ENCODE peak calls at places on chromosome 4, in five cellular contexts. L is A549, J is right lobe of liver, X is tibial nerve, D is testis. E is an unnamed sample.

GRCh38 chr4:23788460-23788859 is 101.4 kb downstream of the PPARGC1A start:
- DNase-seq in L (no peak), J (peak), X (no peak), D (no peak), E (no peak)

GRCh38 chr4:153185453-153185852 is 18.8 kb upstream of the TRIM2 start:
- DNase-seq in L (no peak), J (no peak), X (no peak), D (no peak), E (no peak)

GRCh38 chr4:54661686-54662085 is 3.9 kb downstream of the KIT start:
- DNase-seq in L (no peak), J (no peak), X (no peak), D (no peak), E (no peak)

GRCh38 chr4:106981431-106981830 is 54.7 kb downstream of the DKK2 start:
- DNase-seq in L (no peak), J (no peak), X (no peak), D (no peak), E (no peak)

GRCh38 chr4:71415491-71415890 is 76.7 kb downstream of the SLC4A4 start:
- DNase-seq in L (no peak), J (no peak), X (no peak), D (no peak), E (no peak)

GRCh38 chr4:176988226-176988625 is 195.5 kb upstream of the VEGFC start:
- DNase-seq in L (peak), J (no peak), X (no peak), D (no peak), E (no peak)

GRCh38 chr4:117692538-117692937 is 341.7 kb upstream of the NDST3 start:
- DNase-seq in L (no peak), J (no peak), X (no peak), D (no peak), E (no peak)

GRCh38 chr4:172758586-172759340 is 409.8 kb upstream of the GALNT7 start:
- DNase-seq in L (peak), J (no peak), X (no peak), D (no peak), E (no peak)

GRCh38 chr4:26860157-26860921 is at the start of gene STIM2:
- DNase-seq in L (peak), J (peak), X (peak), D (peak), E (peak)

GRCh38 chr4:42627887-42628646 is 28.8 kb downstream of the ATP8A1 start:
- DNase-seq in L (peak), J (no peak), X (peak), D (peak), E (peak)

GRCh38 chr4:116515959-116516358 is 569.4 kb downstream of the TRAM1L1 start:
- DNase-seq in L (no peak), J (no peak), X (no peak), D (no peak), E (no peak)

GRCh38 chr4:103076777-103077347 is 301 bp upstream of the SLC9B2 start:
- DNase-seq in L (no peak), J (no peak), X (no peak), D (no peak), E (no peak)

GRCh38 chr4:7074423-7074822 is 6.6 kb upstream of the GRPEL1 start:
- DNase-seq in L (peak), J (no peak), X (no peak), D (no peak), E (no peak)

DNA sequence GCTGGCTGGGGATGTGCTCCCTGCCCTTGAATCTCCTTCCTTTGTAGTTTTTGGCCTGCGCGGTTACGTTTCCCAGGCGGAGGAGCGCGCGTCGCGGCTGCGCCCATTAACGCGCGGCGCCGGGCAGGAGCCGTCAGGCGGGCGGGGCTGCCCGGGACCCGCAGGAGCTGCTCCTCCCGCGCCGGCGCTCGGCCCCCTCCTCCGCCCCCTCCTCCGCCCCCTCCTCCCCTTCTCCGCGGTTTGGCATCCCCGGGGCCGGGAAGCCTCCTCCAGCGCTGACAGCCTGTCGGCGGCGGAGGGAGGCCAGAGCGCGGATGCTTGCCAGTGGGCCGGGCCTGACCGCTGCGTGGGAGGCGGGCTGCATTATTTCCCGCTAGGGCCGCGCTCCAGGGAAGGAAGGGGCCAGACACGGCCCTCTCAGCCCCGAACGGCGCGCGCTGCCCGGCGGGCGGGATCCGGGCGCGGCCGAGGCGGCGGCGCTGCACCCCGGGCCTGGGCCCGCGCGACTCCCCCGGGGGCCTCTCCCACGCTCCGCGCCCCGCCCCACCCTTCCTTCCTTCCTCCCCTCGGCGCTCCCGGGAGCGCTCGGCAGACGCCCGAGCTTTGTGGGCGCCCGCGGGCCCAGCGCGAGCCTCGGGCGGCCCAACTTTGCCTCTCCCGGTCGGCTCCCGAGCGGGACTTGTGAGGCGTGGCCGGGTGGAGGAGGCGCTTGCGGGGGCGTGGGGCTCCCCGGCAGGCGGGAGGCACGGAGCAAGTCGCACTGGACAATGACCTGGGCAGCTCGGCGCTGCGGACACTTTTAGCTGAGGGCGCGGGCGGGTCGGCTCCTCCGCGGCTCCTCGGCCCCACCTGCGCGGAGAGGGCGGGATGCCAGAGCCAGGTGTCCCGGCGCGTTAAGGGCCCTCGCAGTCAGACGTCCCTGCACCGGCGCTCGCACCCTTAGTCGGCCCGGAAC is at the start of gene DCLK2:
- DNase-seq in L (peak), J (peak), X (peak), D (peak), E (peak)
- TF ChIP-seq POLR2A in L (peak), J (peak), X (peak), D (no peak), E (no peak)

GRCh38 chr4:128060130-128060619 is 937 bp upstream of the LARP1B start:
- DNase-seq in L (no peak), J (no peak), X (no peak), D (no peak), E (peak)

GRCh38 chr4:128060620-128061565 is at the start of gene LARP1B:
- DNase-seq in L (peak), J (peak), X (peak), D (peak), E (peak)

GRCh38 chr4:128056396-128056795 is 4.7 kb upstream of the LARP1B start:
- DNase-seq in L (no peak), J (no peak), X (no peak), D (no peak), E (no peak)

DNA sequence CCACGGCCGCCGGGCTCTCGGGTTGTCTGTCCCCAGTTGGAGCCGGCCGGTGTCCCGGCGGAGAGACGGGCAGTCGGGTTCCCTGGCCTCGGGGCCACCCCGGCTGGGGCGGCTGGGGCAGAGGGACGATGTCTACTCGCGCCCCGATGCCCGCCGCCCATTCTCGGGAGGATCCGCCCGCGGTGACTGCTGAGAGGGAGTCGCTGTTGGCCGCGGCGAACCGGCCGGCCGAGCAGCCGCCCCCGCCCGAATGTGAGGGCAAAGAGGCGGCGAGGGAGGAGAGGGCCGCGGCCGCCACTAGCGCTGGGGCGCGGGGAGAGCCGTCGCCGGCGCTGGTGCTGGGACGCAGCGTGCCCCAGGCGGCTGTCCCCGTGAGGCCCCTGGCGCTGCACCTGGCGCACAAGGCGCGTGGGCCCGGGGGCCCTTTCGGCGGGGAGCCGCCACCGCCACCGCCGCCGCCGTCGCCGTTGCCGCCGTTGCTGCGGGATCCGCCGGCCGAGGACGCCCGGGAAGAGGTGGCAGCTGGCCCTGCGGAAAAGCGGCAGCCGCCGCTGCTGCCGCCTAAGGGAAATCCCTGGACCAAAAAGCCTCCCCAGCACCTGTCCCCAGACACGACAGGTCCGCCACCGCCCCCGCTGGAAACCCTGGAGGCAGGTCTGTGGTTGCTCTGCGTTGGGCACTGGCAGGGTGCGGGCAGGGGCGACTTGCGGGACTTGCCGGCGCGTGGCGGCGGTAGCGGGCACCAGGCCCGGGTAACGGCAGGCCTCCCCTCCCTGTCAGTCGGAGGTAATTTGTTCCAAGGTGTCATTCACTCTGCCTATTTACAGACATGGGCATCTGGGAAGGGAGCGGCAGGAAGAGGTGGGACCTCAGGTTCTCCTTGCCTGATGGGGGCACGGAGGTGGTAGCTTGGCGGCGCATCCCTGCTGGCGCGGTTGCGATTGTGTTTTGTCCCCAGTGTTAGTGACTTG is 739 bp downstream of the LARP1B start:
- DNase-seq in L (peak), J (peak), X (peak), D (peak), E (peak)
- TF ChIP-seq POLR2A in L (no peak), J (peak), X (no peak), D (no peak), E (peak)

DNA sequence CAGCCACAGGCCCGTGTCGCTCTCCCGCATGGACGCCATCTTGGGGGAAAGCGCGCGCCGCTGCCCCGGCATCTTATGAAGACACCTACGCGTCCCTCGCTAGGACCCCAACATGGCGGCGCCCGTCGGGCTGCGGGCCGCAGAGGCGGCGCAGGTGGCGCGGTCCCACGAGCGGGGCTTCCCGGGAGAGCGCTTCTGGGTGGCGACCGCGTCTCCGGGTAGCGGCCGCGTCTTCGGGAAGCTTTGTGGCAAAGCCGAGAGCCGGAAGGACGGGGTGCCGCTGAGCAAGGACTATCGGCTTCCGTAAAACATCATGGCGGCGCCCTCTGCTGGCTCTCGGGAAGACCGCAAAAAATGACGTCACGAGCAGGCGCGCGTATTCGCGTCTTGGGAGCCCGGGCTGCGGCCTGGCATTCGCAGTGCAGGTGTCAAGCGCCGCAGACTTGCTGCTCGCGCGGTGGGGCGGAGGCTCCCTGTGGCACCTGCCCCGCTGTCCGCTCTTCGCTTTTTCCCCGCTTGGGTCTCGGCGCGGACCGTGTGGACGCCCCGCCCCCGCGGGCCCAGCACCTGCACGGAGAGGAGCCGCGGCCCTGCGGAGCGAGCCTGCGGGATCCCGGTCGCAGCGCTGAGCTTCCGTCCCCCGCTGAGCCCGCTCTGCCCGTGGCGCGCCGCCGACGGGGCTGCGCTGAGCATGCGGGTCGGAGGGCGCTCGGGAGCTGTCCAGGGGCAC is at the start of gene NELFA:
- DNase-seq in L (peak), J (peak), X (peak), D (peak), E (peak)
- TF ChIP-seq POLR2A in L (peak), J (peak), X (peak), D (peak), E (peak)

DNA sequence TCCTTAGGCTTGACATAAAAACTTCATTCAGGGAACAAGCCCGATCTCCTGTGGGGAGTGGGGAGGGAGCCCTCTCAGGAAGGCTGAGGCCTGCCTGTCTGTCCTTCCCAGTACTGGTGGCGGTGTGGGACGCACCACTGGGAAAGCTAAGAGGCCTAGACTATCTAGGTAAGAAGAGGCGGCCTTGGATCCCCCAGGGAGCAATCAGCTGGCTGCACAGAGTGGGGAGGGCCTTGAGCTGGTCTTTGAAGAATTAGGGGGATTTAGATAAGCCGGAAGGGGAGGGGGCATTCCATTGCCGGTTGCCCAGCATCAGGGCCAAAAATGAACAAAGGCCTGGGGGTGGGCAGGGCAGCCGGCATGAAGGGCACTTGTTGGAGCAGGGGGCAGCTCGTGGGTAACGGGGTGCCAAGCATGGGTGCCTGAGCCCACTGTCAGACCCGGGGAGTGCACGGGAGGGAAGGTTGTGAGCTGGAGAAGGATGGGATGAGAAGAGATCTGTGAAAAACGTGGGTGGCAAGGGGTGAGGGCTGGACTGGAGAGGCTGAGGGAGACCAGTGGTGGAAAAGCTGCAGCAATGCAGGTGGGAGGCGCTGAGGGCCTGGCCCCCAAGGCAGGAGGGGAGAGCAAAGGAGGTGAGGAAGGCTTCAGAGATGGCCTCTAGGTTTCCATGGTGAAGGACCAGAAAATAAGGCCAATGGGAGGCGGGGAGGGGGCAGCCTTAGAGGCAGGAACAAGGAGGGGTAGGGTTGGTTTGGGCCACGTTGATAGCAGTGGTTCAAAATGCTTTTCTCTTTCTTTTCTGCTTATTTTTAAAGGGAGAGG is 8.5 kb downstream of the KLF3 start:
- DNase-seq in L (peak), J (no peak), X (no peak), D (no peak), E (peak)
- TF ChIP-seq POLR2A in L (no peak), J (no peak), X (no peak), D (no peak), E (no peak)

GRCh38 chr4:41216294-41217019 is 2.1 kb upstream of the APBB2 start:
- DNase-seq in L (peak), J (peak), X (no peak), D (peak), E (peak)
- TF ChIP-seq POLR2A in L (peak), J (peak), X (no peak), D (no peak), E (no peak)

GRCh38 chr4:77564231-77564630 is 41.4 kb upstream of the CXCL13 start:
- DNase-seq in L (no peak), J (peak), X (peak), D (peak), E (no peak)

GRCh38 chr4:77560170-77560569 is 45.5 kb upstream of the CXCL13 start:
- DNase-seq in L (no peak), J (no peak), X (no peak), D (no peak), E (no peak)

DNA sequence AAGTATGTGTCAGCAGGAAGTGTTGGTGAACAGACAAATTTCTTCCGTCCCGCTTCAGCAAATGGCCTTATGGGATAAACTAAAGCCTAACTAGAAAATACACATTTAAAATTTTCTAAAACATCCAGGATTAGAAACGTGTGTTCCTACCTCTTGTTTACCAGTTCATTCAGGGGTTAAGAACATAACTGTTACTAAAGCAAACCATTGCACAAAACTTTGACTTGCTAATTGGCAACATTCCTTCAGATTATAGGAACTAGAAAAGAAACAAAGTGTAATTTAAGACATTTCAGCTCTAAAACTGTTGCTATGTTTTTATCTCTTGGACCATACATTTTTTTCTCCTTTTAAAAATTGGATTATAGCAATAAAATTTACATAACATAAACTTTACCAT is 39.5 kb upstream of the CXCL13 start:
- DNase-seq in L (no peak), J (no peak), X (no peak), D (no peak), E (no peak)
- TF ChIP-seq POLR2A in L (no peak), J (no peak), X (no peak), D (no peak), E (no peak)

DNA sequence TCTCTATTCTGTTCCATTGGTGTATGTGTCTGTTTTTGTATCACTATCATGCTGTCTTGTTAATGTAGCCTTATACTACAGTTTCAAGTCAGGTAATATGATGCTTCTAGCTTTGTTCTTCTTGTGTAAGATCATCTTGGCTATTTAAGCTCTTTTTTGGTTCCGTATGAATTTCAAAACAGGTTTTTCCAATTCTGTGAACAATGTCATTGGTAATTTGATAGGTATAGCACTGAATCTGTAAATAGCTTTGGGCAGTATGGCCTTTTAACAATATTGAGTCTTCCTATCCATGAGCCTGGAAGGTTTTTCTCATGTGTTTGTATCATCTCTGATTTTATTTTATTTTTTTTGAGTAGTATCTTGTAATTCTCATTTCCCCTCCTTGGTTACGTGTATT is 94.3 kb downstream of the ANAPC10 start:
- DNase-seq in L (no peak), J (no peak), X (no peak), D (no peak), E (no peak)
- TF ChIP-seq POLR2A in L (no peak), J (no peak), X (no peak), D (no peak), E (no peak)